ENCODE peak calls at places on chromosomes 6 and 20, in four cellular contexts. N, D, Y and W are unnamed samples.

GRCh38 chr6:20729086-20729485 is 194.8 kb downstream of the CDKAL1 start:
- DNase-seq in Y (no peak), N (no peak), D (no peak), W (no peak)

GRCh38 chr6:79240509-79240908 is 6.0 kb upstream of the HMGN3 start:
- DNase-seq in Y (no peak), N (no peak), D (no peak), W (no peak)

GRCh38 chr6:52497652-52498408 is 77.7 kb downstream of the EFHC1 start:
- DNase-seq in Y (no peak), D (no peak), N (peak), W (peak)

GRCh38 chr6:118784641-118785164 is 109.2 kb upstream of the ASF1A start:
- DNase-seq in Y (no peak), N (no peak), D (no peak), W (peak)

GRCh38 chr20:62370115-62370806 is 3.1 kb upstream of the LAMA5 start:
- DNase-seq in D (no peak), Y (no peak), N (no peak), W (peak)

GRCh38 chr6:131372535-131372934 is 200.5 kb upstream of the ARG1 start:
- DNase-seq in D (no peak), N (no peak), Y (no peak), W (no peak)

GRCh38 chr6:21987501-21987957 is 309.3 kb downstream of the PRL start:
- DNase-seq in Y (peak), D (no peak), N (no peak), W (peak)

GRCh38 chr6:43628392-43629103 is 516 bp downstream of the GTPBP2 start:
- DNase-seq in D (peak), Y (peak), N (peak), W (peak)

GRCh38 chr20:61954276-61955021 is 111.2 kb downstream of the TAF4 start:
- DNase-seq in Y (no peak), N (peak), D (no peak), W (no peak)

GRCh38 chr20:364905-365794 is 15.4 kb upstream of the TRIB3 start:
- DNase-seq in N (no peak), D (no peak), Y (peak), W (peak)

GRCh38 chr20:54560357-54560756 is 85.0 kb downstream of the DOK5 start:
- DNase-seq in D (no peak), Y (no peak), N (no peak), W (no peak)

GRCh38 chr6:170096803-170097504 is 193.9 kb downstream of the DLL1 start:
- DNase-seq in D (no peak), N (peak), Y (no peak), W (no peak)

GRCh38 chr6:75084872-75085381 is 120.9 kb downstream of the COL12A1 start:
- DNase-seq in N (peak), Y (peak), D (peak), W (no peak)

GRCh38 chr6:34412643-34413214 is 13.1 kb downstream of the RPS10 start:
- DNase-seq in D (no peak), N (no peak), Y (no peak), W (peak)

GRCh38 chr6:12709116-12709515 is 7.5 kb upstream of the PHACTR1 start:
- DNase-seq in Y (peak), D (no peak), N (no peak), W (no peak)

GRCh38 chr6:12718025-12718424 is 1.5 kb downstream of the PHACTR1 start:
- DNase-seq in Y (no peak), N (no peak), D (no peak), W (peak)

GRCh38 chr20:54043044-54043967 is 27.1 kb downstream of the BCAS1 start:
- DNase-seq in Y (no peak), N (no peak), D (no peak), W (no peak)

GRCh38 chr6:124203106-124203811 is 399.6 kb downstream of the NKAIN2 start:
- DNase-seq in N (no peak), D (no peak), Y (no peak), W (no peak)

GRCh38 chr6:169266746-169267629 is 13.3 kb upstream of the THBS2 start:
- DNase-seq in N (no peak), D (no peak), Y (no peak), W (peak)

GRCh38 chr20:4484431-4485057 is 237.2 kb upstream of the PRND start:
- DNase-seq in N (no peak), D (no peak), Y (peak), W (no peak)

GRCh38 chr6:133799043-133799442 is 89.9 kb upstream of the TCF21 start:
- DNase-seq in N (no peak), Y (no peak), D (no peak), W (no peak)

GRCh38 chr6:119814609-119815400 is 465.2 kb upstream of the MAN1A1 start:
- DNase-seq in Y (peak), N (no peak), D (no peak), W (no peak)

GRCh38 chr6:84350397-84350796 is 123.0 kb upstream of the CEP162 start:
- DNase-seq in N (no peak), D (no peak), Y (no peak), W (no peak)

GRCh38 chr20:50844430-50845100 is 49.7 kb downstream of the BCAS4 start:
- DNase-seq in N (no peak), Y (no peak), D (no peak), W (peak)

DNA sequence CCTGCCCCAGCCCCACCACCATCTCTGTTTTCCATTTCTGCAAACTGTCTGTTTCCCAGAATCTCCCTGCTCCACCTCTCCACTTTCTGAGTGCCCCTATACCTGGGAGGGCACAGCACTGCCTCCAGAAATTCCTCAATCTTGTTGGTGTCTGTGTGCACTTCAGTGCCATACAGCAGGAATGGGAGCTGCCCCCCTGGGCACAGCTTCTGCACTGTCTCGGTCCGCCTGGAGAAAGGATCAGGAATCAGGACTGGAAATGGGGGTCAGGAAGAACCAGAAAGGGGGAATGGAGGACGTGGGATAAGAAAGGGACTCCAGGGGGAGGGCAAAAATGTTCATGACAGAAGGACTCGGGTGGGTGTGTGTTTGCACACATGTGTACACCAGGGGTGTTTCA is 2.6 kb downstream of the CLIC1 start:
- DNase-seq in N (no peak), Y (no peak), D (no peak), W (no peak)
- H3K4me3 ChIP-seq in N (no peak), Y (no peak), D (no peak), W (no peak)

DNA sequence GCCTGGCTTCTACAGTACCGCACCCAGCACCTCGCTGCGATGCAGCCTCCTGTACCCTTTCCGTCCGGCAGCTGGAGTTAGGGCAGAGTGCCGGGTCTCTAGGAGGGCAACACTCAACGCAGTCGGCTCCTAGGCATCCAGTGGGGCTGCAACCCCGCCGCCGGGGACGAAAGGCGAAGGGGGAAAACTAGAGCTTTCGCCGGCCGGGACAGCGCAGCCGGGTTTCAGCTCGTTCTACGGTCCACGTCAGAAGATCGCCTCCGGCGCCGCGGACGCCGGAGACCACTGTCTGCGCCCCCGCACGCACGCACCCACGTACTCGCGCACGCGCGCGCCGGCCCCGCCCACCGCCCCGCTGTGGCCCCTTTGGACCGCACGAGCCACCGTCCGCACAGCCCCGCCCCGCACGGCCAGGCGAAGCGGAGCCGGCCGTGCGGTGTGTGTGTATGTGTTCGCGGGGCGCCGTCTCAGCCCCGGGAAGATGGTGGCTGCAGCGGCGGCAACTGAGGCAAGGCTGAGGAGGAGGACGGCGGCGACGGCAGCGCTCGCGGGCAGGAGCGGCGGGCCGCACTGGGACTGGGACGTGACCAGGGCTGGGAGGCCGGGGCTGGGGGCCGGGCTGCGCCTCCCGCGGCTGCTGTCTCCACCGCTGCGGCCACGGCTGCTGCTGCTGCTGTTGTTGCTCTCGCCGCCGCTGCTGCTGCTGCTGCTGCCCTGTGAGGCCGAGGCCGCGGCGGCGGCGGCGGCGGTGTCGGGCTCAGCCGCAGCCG is at the start of gene ATRN:
- DNase-seq in N (peak), Y (peak), D (peak), W (peak)
- H3K4ac ChIP-seq in N (peak), Y (no peak), D (no peak), W (peak)

DNA sequence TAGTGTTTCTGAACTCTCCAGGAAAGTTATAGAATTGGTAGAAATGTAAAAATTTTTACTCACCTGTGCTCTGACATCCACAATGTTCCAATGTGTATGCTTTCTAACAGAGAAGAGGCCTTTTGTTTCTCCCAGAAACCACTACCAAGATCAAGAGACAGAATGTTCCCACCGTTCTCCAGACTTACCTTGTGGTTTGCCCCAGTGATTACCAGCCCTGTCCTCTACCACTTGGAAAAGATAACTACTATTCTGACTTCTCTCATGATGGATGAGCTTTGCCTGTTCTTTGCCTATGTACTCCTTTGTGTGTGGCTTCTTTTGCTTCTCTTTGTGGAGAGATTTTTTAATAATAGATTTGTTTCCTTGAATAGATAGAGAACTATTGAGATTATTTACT is 173.0 kb upstream of the SCGN start:
- DNase-seq in Y (no peak), D (no peak), N (no peak), W (no peak)
- H3K4me3 ChIP-seq in Y (no peak), D (no peak), N (no peak), W (no peak)

GRCh38 chr20:19993937-19994667 is 23.1 kb upstream of the NAA20 start:
- DNase-seq in N (no peak), Y (peak), D (no peak), W (peak)

GRCh38 chr20:19990911-19991707 is 26.1 kb upstream of the NAA20 start:
- DNase-seq in Y (no peak), N (no peak), D (no peak), W (no peak)

GRCh38 chr20:19995220-19995863 is 21.8 kb upstream of the NAA20 start:
- DNase-seq in Y (peak), D (no peak), N (no peak), W (peak)

GRCh38 chr20:19991826-19992225 is 25.3 kb upstream of the NAA20 start:
- DNase-seq in D (no peak), N (no peak), Y (no peak), W (peak)

GRCh38 chr20:19992996-19993908 is 23.9 kb upstream of the NAA20 start:
- DNase-seq in Y (peak), D (no peak), N (no peak), W (peak)
- H3K4ac ChIP-seq in Y (no peak), D (no peak), N (no peak), W (peak)